ENCODE peak calls at places on chromosomes 11 and 22, in four cellular contexts. V is astrocyte of the cerebellum, O is hepatocyte, J is ascending aorta. U is an unnamed sample.

GRCh38 chr11:58900479-58901420 is 38.5 kb upstream of the GLYATL1 start:
- DNase-seq in V (peak), O (peak), J (no peak), U (no peak)

GRCh38 chr11:62575156-62575555 is 1.5 kb upstream of the EEF1G start:
- DNase-seq in V (no peak), O (no peak), J (no peak), U (no peak)

GRCh38 chr11:86740628-86741488 is 59.5 kb upstream of the PRSS23 start:
- DNase-seq in V (peak), O (peak), J (peak), U (peak)

GRCh38 chr11:83975984-83976383 is 689.8 kb upstream of the CCDC90B start:
- DNase-seq in V (no peak), O (no peak), J (no peak), U (no peak)

GRCh38 chr11:3836903-3837302 is 3.9 kb downstream of the RHOG start:
- DNase-seq in V (no peak), O (no peak), J (no peak), U (no peak)

GRCh38 chr11:21630934-21631478 is 561.9 kb upstream of the ANO5 start:
- DNase-seq in V (no peak), O (no peak), J (no peak), U (no peak)

GRCh38 chr22:28594784-28595324 is 84.8 kb downstream of the TTC28 start:
- DNase-seq in V (peak), O (peak), J (no peak), U (peak)

GRCh38 chr11:101436511-101437142 is 147.2 kb downstream of the TRPC6 start:
- DNase-seq in V (no peak), O (peak), J (peak), U (no peak)

GRCh38 chr11:128704517-128704916 is 10.6 kb downstream of the FLI1 start:
- DNase-seq in V (no peak), O (no peak), J (no peak), U (no peak)

GRCh38 chr11:48272551-48273080 is 9.0 kb downstream of the OR4X1 start:
- DNase-seq in V (no peak), O (no peak), J (no peak), U (no peak)

GRCh38 chr22:40238425-40239344 is 61.0 kb downstream of the TNRC6B start:
- DNase-seq in V (no peak), O (no peak), J (no peak), U (peak)

GRCh38 chr11:69637956-69638871 is 2.7 kb upstream of the CCND1 start:
- DNase-seq in V (no peak), O (peak), J (no peak), U (no peak)

GRCh38 chr22:47398491-47398890 is 636.0 kb downstream of the TBC1D22A start:
- DNase-seq in V (no peak), O (no peak), J (no peak), U (no peak)

GRCh38 chr22:21015051-21016006 is at the start of gene P2RX6:
- DNase-seq in V (no peak), O (no peak), J (peak), U (no peak)

GRCh38 chr11:18064035-18064434 is 18.0 kb upstream of the TPH1 start:
- DNase-seq in V (no peak), O (no peak), J (no peak), U (no peak)

GRCh38 chr22:42752230-42752746 is 31.6 kb upstream of the A4GALT start:
- DNase-seq in V (no peak), O (no peak), J (no peak), U (no peak)

GRCh38 chr11:3745161-3745560 is 52.2 kb downstream of the NUP98 start:
- DNase-seq in V (no peak), O (peak), J (no peak), U (no peak)

GRCh38 chr11:11440149-11440548 is 87.1 kb upstream of the CSNK2A3 start:
- DNase-seq in V (no peak), O (no peak), J (no peak), U (no peak)

GRCh38 chr22:30830907-30831306 is 136.2 kb downstream of the OSBP2 start:
- DNase-seq in V (peak), O (no peak), J (peak), U (peak)

GRCh38 chr22:36086170-36086490 is 57.5 kb upstream of the RBFOX2 start:
- DNase-seq in V (no peak), O (no peak), J (no peak), U (no peak)

GRCh38 chr11:117663826-117664225 is 133.2 kb downstream of the DSCAML1 start:
- DNase-seq in V (no peak), O (peak), J (no peak), U (no peak)

GRCh38 chr22:44326549-44326881 is 13.8 kb upstream of the SHISAL1 start:
- DNase-seq in V (no peak), O (no peak), J (no peak), U (no peak)

GRCh38 chr22:20083157-20083890 is 3.3 kb downstream of the DGCR8 start:
- DNase-seq in V (no peak), O (no peak), J (no peak), U (no peak)

GRCh38 chr22:49726701-49727101 is 101.0 kb downstream of the BRD1 start:
- DNase-seq in V (no peak), O (no peak), J (peak), U (no peak)

GRCh38 chr11:36011574-36011973 is 67.7 kb downstream of the LDLRAD3 start:
- DNase-seq in V (no peak), O (no peak), J (no peak), U (no peak)

GRCh38 chr11:10486161-10486840 is 31.2 kb downstream of the AMPD3 start:
- DNase-seq in V (no peak), O (no peak), J (peak), U (no peak)

GRCh38 chr11:66112640-66113098 is 42.6 kb downstream of the PACS1 start:
- DNase-seq in V (peak), O (no peak), J (no peak), U (peak)

GRCh38 chr22:18056161-18056666 is 21.6 kb upstream of the PEX26 start:
- DNase-seq in V (no peak), O (peak), J (peak), U (no peak)

GRCh38 chr22:26617251-26618199 is at the start of gene CRYBB1:
- DNase-seq in V (no peak), O (no peak), J (no peak), U (no peak)

GRCh38 chr11:105022998-105023397 is at the start of gene CASP5:
- DNase-seq in V (no peak), O (peak), J (no peak), U (no peak)

GRCh38 chr11:131353761-131354160 is 16.7 kb upstream of the NTM start:
- DNase-seq in V (no peak), O (no peak), J (no peak), U (no peak)

GRCh38 chr11:77590194-77590591 is 440 bp downstream of the AQP11 start:
- DNase-seq in V (peak), O (peak), J (peak), U (no peak)

GRCh38 chr22:27676545-27677188 is 124.9 kb downstream of the MN1 start:
- DNase-seq in V (no peak), O (no peak), J (no peak), U (no peak)

DNA sequence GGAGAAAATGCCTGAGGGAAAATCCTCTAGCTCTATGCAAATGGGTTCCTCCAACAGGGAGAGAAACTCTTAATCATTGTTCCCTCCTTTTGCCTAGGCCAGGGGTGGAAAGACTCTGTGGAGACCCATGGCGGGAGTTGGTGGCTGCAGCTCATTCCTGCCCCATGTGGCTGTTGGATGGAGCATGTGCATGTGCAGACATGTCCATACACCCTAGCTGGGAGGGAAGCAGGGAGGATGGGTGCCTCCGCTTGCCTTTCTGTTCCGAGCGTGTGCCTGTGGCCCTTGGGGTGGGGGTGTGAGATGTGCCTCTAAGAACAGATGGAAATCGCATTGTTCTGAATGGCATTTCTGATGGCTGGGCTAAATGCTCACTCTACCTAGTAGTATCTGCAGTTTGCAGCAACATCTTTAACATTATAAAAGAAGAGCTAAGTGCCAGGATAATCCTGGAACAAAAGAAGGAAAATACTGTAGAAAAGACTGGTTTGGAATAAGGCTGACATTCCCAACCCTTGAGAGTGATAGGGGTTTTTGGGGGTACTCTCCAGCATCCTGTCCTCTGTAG is 31.7 kb downstream of the METTL15 start:
- DNase-seq in V (no peak), O (no peak), J (no peak), U (no peak)
- TF ChIP-seq CTCF in V (no peak), O (no peak), J (no peak), U (no peak)

GRCh38 chr11:27292642-27293020 is 70.4 kb downstream of the CCDC34 start:
- DNase-seq in V (no peak), O (no peak), J (no peak), U (no peak)
- H3K4me3 ChIP-seq in V (no peak), O (no peak), J (no peak), U (no peak)

DNA sequence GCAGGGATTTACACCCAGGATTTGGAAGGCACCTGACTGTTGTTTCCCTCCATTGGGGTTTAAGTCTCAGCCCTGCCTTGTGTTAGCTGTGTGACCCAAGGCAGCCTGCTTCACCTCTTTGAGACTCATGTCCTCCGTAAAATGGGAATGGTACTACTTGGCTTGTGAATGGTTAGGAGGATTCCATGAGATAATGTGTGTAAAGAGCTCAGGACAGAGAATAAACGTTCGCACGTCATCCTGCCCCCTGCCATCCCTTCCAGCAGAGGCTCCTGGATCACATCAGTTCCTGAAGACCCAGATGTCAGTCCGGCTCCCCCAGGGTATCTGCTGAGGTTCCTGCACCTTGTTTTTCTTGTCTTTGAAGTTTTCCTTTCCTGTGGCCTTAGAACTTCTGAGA is 16.8 kb upstream of the ACCSL start:
- DNase-seq in V (no peak), O (no peak), J (no peak), U (no peak)
- TF ChIP-seq CTCF in V (no peak), O (no peak), J (no peak), U (no peak)

GRCh38 chr22:23564276-23564675 is 15.8 kb downstream of the IGLL1 start:
- DNase-seq in V (no peak), O (no peak), J (peak), U (no peak)

GRCh38 chr22:23565942-23566715 is 14.0 kb downstream of the IGLL1 start:
- DNase-seq in V (no peak), O (peak), J (peak), U (no peak)

GRCh38 chr22:23566716-23567475 is 13.2 kb downstream of the IGLL1 start:
- DNase-seq in V (no peak), O (no peak), J (no peak), U (no peak)

GRCh38 chr22:23563111-23563510 is 17.0 kb downstream of the IGLL1 start:
- DNase-seq in V (no peak), O (no peak), J (peak), U (no peak)

GRCh38 chr22:23565288-23565941 is 14.7 kb downstream of the IGLL1 start:
- DNase-seq in V (no peak), O (peak), J (no peak), U (no peak)
- H3K4me3 ChIP-seq in V (peak), O (peak), J (peak), U (no peak)

GRCh38 chr11:31267720-31268119 is 101.8 kb downstream of the DCDC1 start:
- DNase-seq in V (no peak), O (no peak), J (no peak), U (no peak)

GRCh38 chr11:31262761-31263160 is 106.8 kb downstream of the DCDC1 start:
- DNase-seq in V (peak), O (no peak), J (no peak), U (peak)

GRCh38 chr11:31264834-31265233 is 104.7 kb downstream of the DCDC1 start:
- DNase-seq in V (no peak), O (no peak), J (no peak), U (no peak)
- TF ChIP-seq CTCF in V (no peak), O (no peak), J (no peak), U (no peak)

GRCh38 chr22:46074771-46075551 is 75.4 kb upstream of the PPARA start:
- DNase-seq in V (no peak), O (no peak), J (peak), U (no peak)

GRCh38 chr22:46073683-46074504 is 76.4 kb upstream of the PPARA start:
- DNase-seq in V (no peak), O (no peak), J (peak), U (no peak)

GRCh38 chr22:46076651-46077339 is 73.5 kb upstream of the PPARA start:
- DNase-seq in V (no peak), O (no peak), J (peak), U (peak)

GRCh38 chr22:46077669-46078099 is 72.6 kb upstream of the PPARA start:
- DNase-seq in V (no peak), O (no peak), J (peak), U (no peak)

GRCh38 chr22:46075764-46076531 is 74.4 kb upstream of the PPARA start:
- DNase-seq in V (no peak), O (no peak), J (peak), U (no peak)
- H3K4me3 ChIP-seq in V (peak), O (no peak), J (peak), U (peak)

U was measured in AG04449.